ENCODE peak calls at places on chromosomes 1 and 21, in seven cellular contexts. One of them, this sample, is unnamed.

GRCh38 chr1:10941891-10942541 is 70.4 kb upstream of the TARDBP start:
- DNase-seq in psoas muscle: peak; percentile 65
- DNase-seq in fibroblast of lung: peak; percentile 39
- DNase-seq in astrocyte of the cerebellum: no peak
- DNase-seq in astrocyte of the spinal cord: peak; percentile 5
- DNase-seq in GM12865: peak; percentile 46
- DNase-seq in GM23338: peak; percentile 83
- DNase-seq in this sample: peak; percentile 38

GRCh38 chr1:208929575-208929974 is 653.9 kb upstream of the CAMK1G start:
- DNase-seq in GM23338: no peak
- DNase-seq in fibroblast of lung: peak; percentile 58
- DNase-seq in psoas muscle: no peak
- DNase-seq in astrocyte of the spinal cord: peak; percentile 8
- DNase-seq in GM12865: no peak
- DNase-seq in astrocyte of the cerebellum: peak; percentile 49
- DNase-seq in this sample: peak; percentile 26

GRCh38 chr1:186212574-186213224 is 162.4 kb downstream of the TPR start:
- DNase-seq in psoas muscle: no peak
- DNase-seq in astrocyte of the cerebellum: peak; percentile 94
- DNase-seq in fibroblast of lung: peak; percentile 94
- DNase-seq in GM12865: peak; percentile 81
- DNase-seq in astrocyte of the spinal cord: peak; percentile 93
- DNase-seq in GM23338: peak; percentile 95
- DNase-seq in this sample: peak; percentile 97

GRCh38 chr1:187985897-187986654 is 1157.3 kb downstream of the PLA2G4A start:
- DNase-seq in GM23338: no peak
- DNase-seq in astrocyte of the cerebellum: no peak
- DNase-seq in astrocyte of the spinal cord: no peak
- DNase-seq in psoas muscle: no peak
- DNase-seq in fibroblast of lung: peak; percentile 19
- DNase-seq in GM12865: peak; percentile 64
- DNase-seq in this sample: no peak

GRCh38 chr1:43766086-43766784 is 58.9 kb downstream of the ST3GAL3 start:
- DNase-seq in psoas muscle: no peak
- DNase-seq in GM23338: peak; percentile 85
- DNase-seq in astrocyte of the cerebellum: no peak
- DNase-seq in astrocyte of the spinal cord: no peak
- DNase-seq in GM12865: no peak
- DNase-seq in fibroblast of lung: no peak
- DNase-seq in this sample: no peak

GRCh38 chr1:99682291-99682751 is 36.4 kb downstream of the PALMD start:
- DNase-seq in astrocyte of the cerebellum: peak; percentile 24
- DNase-seq in psoas muscle: no peak
- DNase-seq in GM12865: no peak
- DNase-seq in astrocyte of the spinal cord: peak; percentile 64
- DNase-seq in fibroblast of lung: peak; percentile 64
- DNase-seq in GM23338: no peak
- DNase-seq in this sample: peak; percentile 75

GRCh38 chr1:30645807-30646206 is 77.6 kb downstream of the MATN1 start:
- DNase-seq in GM23338: no peak
- DNase-seq in astrocyte of the spinal cord: no peak
- DNase-seq in astrocyte of the cerebellum: no peak
- DNase-seq in psoas muscle: no peak
- DNase-seq in fibroblast of lung: no peak
- DNase-seq in GM12865: no peak
- DNase-seq in this sample: no peak

GRCh38 chr21:38165466-38166213 is 91.2 kb upstream of the KCNJ15 start:
- DNase-seq in astrocyte of the cerebellum: peak; percentile 49
- DNase-seq in psoas muscle: no peak
- DNase-seq in astrocyte of the spinal cord: peak; percentile 48
- DNase-seq in fibroblast of lung: peak; percentile 65
- DNase-seq in GM23338: no peak
- DNase-seq in GM12865: no peak
- DNase-seq in this sample: peak; percentile 17

GRCh38 chr1:61377242-61377958 is 295.0 kb downstream of the NFIA start:
- DNase-seq in GM23338: no peak
- DNase-seq in GM12865: no peak
- DNase-seq in astrocyte of the spinal cord: no peak
- DNase-seq in fibroblast of lung: no peak
- DNase-seq in psoas muscle: no peak
- DNase-seq in astrocyte of the cerebellum: no peak
- DNase-seq in this sample: no peak

GRCh38 chr1:230705289-230706019 is 8.5 kb downstream of the AGT start:
- DNase-seq in astrocyte of the cerebellum: no peak
- DNase-seq in astrocyte of the spinal cord: no peak
- DNase-seq in GM23338: no peak
- DNase-seq in GM12865: no peak
- DNase-seq in fibroblast of lung: no peak
- DNase-seq in psoas muscle: no peak
- DNase-seq in this sample: no peak

GRCh38 chr1:229015791-229016190 is 255.1 kb upstream of the RAB4A start:
- DNase-seq in fibroblast of lung: peak; percentile 46
- DNase-seq in GM12865: no peak
- DNase-seq in GM23338: no peak
- DNase-seq in astrocyte of the cerebellum: no peak
- DNase-seq in astrocyte of the spinal cord: no peak
- DNase-seq in psoas muscle: peak; percentile 23
- DNase-seq in this sample: no peak

GRCh38 chr1:193111641-193112090 is 6.5 kb upstream of the GLRX2 start:
- DNase-seq in astrocyte of the spinal cord: peak; percentile 77
- DNase-seq in fibroblast of lung: peak; percentile 90
- DNase-seq in GM23338: peak; percentile 39
- DNase-seq in psoas muscle: peak; percentile 71
- DNase-seq in GM12865: no peak
- DNase-seq in astrocyte of the cerebellum: peak; percentile 27
- DNase-seq in this sample: peak; percentile 88

GRCh38 chr21:36968414-36968813 is 1.9 kb upstream of the HLCS start:
- DNase-seq in GM23338: no peak
- DNase-seq in astrocyte of the cerebellum: no peak
- DNase-seq in fibroblast of lung: no peak
- DNase-seq in psoas muscle: no peak
- DNase-seq in astrocyte of the spinal cord: no peak
- DNase-seq in GM12865: no peak
- DNase-seq in this sample: no peak

GRCh38 chr21:42107177-42107880 is 36.2 kb downstream of the UMODL1 start:
- DNase-seq in psoas muscle: no peak
- DNase-seq in astrocyte of the cerebellum: no peak
- DNase-seq in astrocyte of the spinal cord: no peak
- DNase-seq in fibroblast of lung: no peak
- DNase-seq in GM23338: peak; percentile 58
- DNase-seq in GM12865: no peak
- DNase-seq in this sample: no peak

GRCh38 chr1:226975909-226976670 is 36.0 kb downstream of the COQ8A start:
- DNase-seq in astrocyte of the cerebellum: no peak
- DNase-seq in psoas muscle: no peak
- DNase-seq in fibroblast of lung: no peak
- DNase-seq in GM23338: no peak
- DNase-seq in astrocyte of the spinal cord: no peak
- DNase-seq in GM12865: no peak
- DNase-seq in this sample: no peak

GRCh38 chr1:161195171-161195570 is 3.7 kb downstream of the ADAMTS4 start:
- DNase-seq in fibroblast of lung: no peak
- DNase-seq in GM23338: no peak
- DNase-seq in psoas muscle: no peak
- DNase-seq in astrocyte of the cerebellum: no peak
- DNase-seq in GM12865: peak; percentile 68
- DNase-seq in astrocyte of the spinal cord: no peak
- DNase-seq in this sample: no peak

GRCh38 chr1:32219022-32219421 is 3.1 kb downstream of the TMEM234 start:
- DNase-seq in GM12865: no peak
- DNase-seq in astrocyte of the cerebellum: no peak
- DNase-seq in GM23338: no peak
- DNase-seq in fibroblast of lung: no peak
- DNase-seq in astrocyte of the spinal cord: no peak
- DNase-seq in psoas muscle: no peak
- DNase-seq in this sample: no peak

GRCh38 chr1:36432616-36433015 is 17.6 kb downstream of the OSCP1 start:
- DNase-seq in GM12865: no peak
- DNase-seq in astrocyte of the spinal cord: no peak
- DNase-seq in astrocyte of the cerebellum: no peak
- DNase-seq in fibroblast of lung: no peak
- DNase-seq in GM23338: no peak
- DNase-seq in psoas muscle: no peak
- DNase-seq in this sample: no peak

GRCh38 chr1:205598841-205599666 is 32.8 kb downstream of the ELK4 start:
- DNase-seq in GM12865: no peak
- DNase-seq in GM23338: no peak
- DNase-seq in astrocyte of the spinal cord: peak; percentile 95
- DNase-seq in astrocyte of the cerebellum: peak; percentile 98
- DNase-seq in psoas muscle: peak; percentile 51
- DNase-seq in fibroblast of lung: peak; percentile 98
- DNase-seq in this sample: peak; percentile 83

DNA sequence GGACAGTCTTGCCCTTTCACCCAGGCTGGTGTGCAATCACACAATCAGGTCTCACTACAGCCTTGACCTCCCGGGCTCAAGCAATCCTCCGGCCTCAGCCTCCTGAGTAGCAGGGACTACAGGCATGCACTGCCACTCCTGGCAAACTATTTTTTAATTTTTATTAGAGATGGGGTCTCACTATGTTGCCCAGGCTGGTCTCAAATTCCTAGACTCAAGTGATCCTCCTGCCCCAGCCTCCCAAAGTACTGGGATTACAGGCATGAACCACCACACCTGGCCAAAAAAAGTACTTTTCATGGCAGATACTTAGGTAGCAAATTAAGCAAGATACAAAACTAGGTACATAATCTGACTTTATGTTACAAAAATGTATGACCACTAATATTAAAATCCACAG is 8.3 kb downstream of the EIF4G3 start:
- DNase-seq in astrocyte of the cerebellum: no peak
- DNase-seq in GM12865: no peak
- DNase-seq in GM23338: no peak
- DNase-seq in fibroblast of lung: no peak
- DNase-seq in astrocyte of the spinal cord: no peak
- DNase-seq in psoas muscle: no peak
- DNase-seq in this sample: no peak
- H3K4me3 ChIP-seq in astrocyte of the cerebellum: no peak overlapping the region
- H3K4me3 ChIP-seq in GM12865: no peak overlapping the region
- H3K4me3 ChIP-seq in GM23338: no peak overlapping the region
- H3K4me3 ChIP-seq in fibroblast of lung: no peak overlapping the region
- H3K4me3 ChIP-seq in astrocyte of the spinal cord: no peak overlapping the region
- H3K4me3 ChIP-seq in psoas muscle: no peak overlapping the region
- H3K4me3 ChIP-seq in this sample: no peak overlapping the region

DNA sequence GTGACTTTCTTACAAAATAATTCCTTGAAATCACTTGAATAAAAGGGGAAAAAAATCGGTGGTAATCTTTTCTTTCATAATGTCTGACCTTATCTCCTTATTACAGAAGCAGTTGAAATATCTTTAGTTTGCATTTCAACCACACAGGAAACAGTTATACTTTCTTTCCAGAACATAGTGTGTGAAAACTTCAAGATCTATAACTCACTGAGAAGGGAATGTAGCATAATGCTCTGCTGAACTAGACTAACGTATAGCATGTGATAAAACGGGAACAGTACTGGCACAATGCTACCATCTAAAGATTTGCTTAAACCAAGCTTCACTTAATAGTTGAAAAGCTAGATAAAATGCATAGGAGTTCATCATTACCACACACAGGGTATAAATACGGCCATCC is 45.0 kb downstream of the VAV3 start:
- DNase-seq in GM12865: no peak
- DNase-seq in psoas muscle: no peak
- DNase-seq in astrocyte of the cerebellum: no peak
- DNase-seq in GM23338: no peak
- DNase-seq in fibroblast of lung: no peak
- DNase-seq in astrocyte of the spinal cord: no peak
- DNase-seq in this sample: no peak
- TF ChIP-seq CTCF in GM12865: no peak
- TF ChIP-seq CTCF in psoas muscle: no peak
- TF ChIP-seq CTCF in astrocyte of the cerebellum: no peak
- TF ChIP-seq CTCF in GM23338: no peak
- TF ChIP-seq CTCF in fibroblast of lung: no peak
- TF ChIP-seq CTCF in astrocyte of the spinal cord: no peak
- TF ChIP-seq CTCF in this sample: no peak

GRCh38 chr1:218661411-218661810 is 316.3 kb downstream of the TGFB2 start:
- DNase-seq in fibroblast of lung: no peak
- DNase-seq in GM23338: no peak
- DNase-seq in astrocyte of the cerebellum: no peak
- DNase-seq in psoas muscle: no peak
- DNase-seq in GM12865: no peak
- DNase-seq in astrocyte of the spinal cord: no peak
- DNase-seq in this sample: no peak

GRCh38 chr1:218666263-218666662 is 321.1 kb downstream of the TGFB2 start:
- DNase-seq in astrocyte of the spinal cord: peak; percentile 25
- DNase-seq in GM23338: no peak
- DNase-seq in psoas muscle: no peak
- DNase-seq in astrocyte of the cerebellum: no peak
- DNase-seq in GM12865: no peak
- DNase-seq in fibroblast of lung: no peak
- DNase-seq in this sample: no peak

GRCh38 chr1:218668151-218668550 is 323.0 kb downstream of the TGFB2 start:
- DNase-seq in psoas muscle: no peak
- DNase-seq in GM23338: no peak
- DNase-seq in astrocyte of the cerebellum: no peak
- DNase-seq in GM12865: no peak
- DNase-seq in astrocyte of the spinal cord: no peak
- DNase-seq in fibroblast of lung: peak; percentile 67
- DNase-seq in this sample: peak; percentile 33

GRCh38 chr1:218664385-218665170 is 319.4 kb downstream of the TGFB2 start:
- DNase-seq in astrocyte of the spinal cord: peak; percentile 56
- DNase-seq in GM23338: no peak
- DNase-seq in psoas muscle: no peak
- DNase-seq in GM12865: no peak
- DNase-seq in fibroblast of lung: peak; percentile 46
- DNase-seq in astrocyte of the cerebellum: no peak
- DNase-seq in this sample: peak; percentile 54

DNA sequence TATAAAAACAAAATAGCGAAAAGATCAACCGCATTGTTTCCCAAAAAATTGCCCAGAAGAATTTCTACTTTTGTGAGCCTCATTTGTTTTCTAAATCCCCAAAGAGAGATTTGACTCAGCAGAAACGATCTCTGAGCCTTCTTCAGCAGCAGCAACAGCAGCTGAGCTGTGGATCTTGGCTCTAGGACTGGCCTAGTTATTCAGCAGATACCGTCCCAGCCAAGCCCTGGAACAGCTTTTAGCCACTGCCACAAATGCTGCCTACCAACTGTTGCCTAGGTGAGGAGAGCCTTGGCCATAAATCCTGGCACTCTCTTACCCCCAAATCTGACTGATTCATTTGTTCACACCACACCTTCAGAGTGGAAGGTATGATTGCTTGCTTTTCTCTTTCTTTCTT is 320.1 kb downstream of the TGFB2 start:
- DNase-seq in GM23338: no peak
- DNase-seq in GM12865: no peak
- DNase-seq in astrocyte of the cerebellum: peak; percentile 42
- DNase-seq in fibroblast of lung: peak; percentile 73
- DNase-seq in psoas muscle: peak; percentile 43
- DNase-seq in astrocyte of the spinal cord: peak; percentile 84
- DNase-seq in this sample: peak; percentile 84
- H3K4me3 ChIP-seq in GM23338: no peak overlapping the region
- H3K4me3 ChIP-seq in GM12865: no peak overlapping the region
- H3K4me3 ChIP-seq in astrocyte of the cerebellum: no peak overlapping the region
- H3K4me3 ChIP-seq in fibroblast of lung: no peak overlapping the region
- H3K4me3 ChIP-seq in psoas muscle: peak overlapping the region; percentile 53
- H3K4me3 ChIP-seq in astrocyte of the spinal cord: no peak overlapping the region
- H3K4me3 ChIP-seq in this sample: no peak overlapping the region

DNA sequence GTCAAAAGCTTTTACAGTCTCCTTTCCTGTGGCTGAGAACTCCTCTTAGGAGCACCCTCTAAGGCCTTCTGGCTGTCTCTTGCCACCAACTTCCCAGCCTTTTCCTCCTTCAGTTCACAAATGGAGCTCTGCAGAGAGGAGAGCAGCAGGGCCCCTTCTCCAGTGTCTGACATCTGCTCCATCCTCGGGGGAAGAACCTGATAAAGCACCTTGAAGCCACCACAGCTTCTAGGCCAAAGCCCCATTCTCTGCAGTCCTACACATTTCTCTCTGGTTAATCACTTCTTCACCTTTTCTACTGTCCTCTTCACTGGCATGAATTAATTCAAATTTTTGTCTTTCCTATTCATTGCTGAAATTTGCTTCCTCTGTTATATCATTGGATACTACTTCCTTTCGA is 378.1 kb upstream of the POU3F1 start:
- DNase-seq in astrocyte of the spinal cord: no peak
- DNase-seq in GM23338: no peak
- DNase-seq in astrocyte of the cerebellum: no peak
- DNase-seq in GM12865: no peak
- DNase-seq in fibroblast of lung: no peak
- DNase-seq in psoas muscle: no peak
- DNase-seq in this sample: no peak
- TF ChIP-seq CTCF in astrocyte of the spinal cord: no peak
- TF ChIP-seq CTCF in GM23338: no peak
- TF ChIP-seq CTCF in astrocyte of the cerebellum: no peak
- TF ChIP-seq CTCF in GM12865: no peak
- TF ChIP-seq CTCF in fibroblast of lung: no peak
- TF ChIP-seq CTCF in psoas muscle: no peak
- TF ChIP-seq CTCF in this sample: no peak